ENCODE peak calls at places on chromosomes 7 and 10, in ten cellular contexts. R is OCI-LY7, Y is Peyer's patch, B is uterus, P is GM23248, C is psoas muscle, H is thoracic aorta, E is H7, D is BE2C, X is epithelial cell of proximal tubule. N is an unnamed sample.

GRCh38 chr10:59823111-59823510 is 69.9 kb upstream of the MRLN start:
- DNase-seq in R (no peak), Y (no peak), B (no peak), P (no peak), C (no peak), H (no peak), E (no peak), D (no peak), X (no peak), N (no peak)

GRCh38 chr7:125599387-125599786 is 669.8 kb upstream of the POT1 start:
- DNase-seq in R (no peak), Y (no peak), B (no peak), P (no peak), C (no peak), H (no peak), E (no peak), D (no peak), X (no peak), N (no peak)

GRCh38 chr10:133140417-133141143 is 19.4 kb upstream of the KNDC1 start:
- DNase-seq in R (no peak), Y (peak), B (peak), P (no peak), C (no peak), H (no peak), E (peak), D (no peak), X (no peak), N (no peak)

GRCh38 chr7:99396914-99397631 is 11.3 kb downstream of the PDAP1 start:
- DNase-seq in R (no peak), Y (no peak), B (no peak), P (no peak), C (no peak), H (no peak), E (peak), D (no peak), X (no peak), N (no peak)

GRCh38 chr7:33895025-33895804 is 10.1 kb upstream of the BMPER start:
- DNase-seq in R (peak), Y (peak), B (peak), P (peak), C (peak), H (peak), E (peak), D (peak), X (no peak), N (peak)

GRCh38 chr7:101746311-101746710 is 71.1 kb upstream of the CUX1 start:
- DNase-seq in R (peak), Y (no peak), B (no peak), P (no peak), C (no peak), H (no peak), E (no peak), D (no peak), X (no peak), N (no peak)

GRCh38 chr10:112811741-112812551 is 138.1 kb upstream of the TCF7L2 start:
- DNase-seq in R (no peak), Y (peak), B (no peak), P (peak), C (no peak), H (peak), E (peak), D (no peak), X (peak), N (no peak)

GRCh38 chr7:108282427-108282996 is 152.4 kb upstream of the LAMB4 start:
- DNase-seq in R (no peak), Y (no peak), B (no peak), P (no peak), C (no peak), H (no peak), E (no peak), D (peak), X (no peak), N (no peak)

GRCh38 chr10:35739998-35740397 is 97.9 kb upstream of the FZD8 start:
- DNase-seq in R (no peak), Y (no peak), B (no peak), P (peak), C (no peak), H (no peak), E (no peak), D (no peak), X (peak), N (no peak)

GRCh38 chr7:22043367-22043766 is 97.7 kb upstream of the CDCA7L start:
- DNase-seq in R (no peak), Y (no peak), B (no peak), P (peak), C (no peak), H (no peak), E (no peak), D (no peak), X (no peak), N (no peak)

GRCh38 chr10:79308016-79308415 is 39.3 kb upstream of the PPIF start:
- DNase-seq in R (no peak), Y (no peak), B (no peak), P (no peak), C (peak), H (no peak), E (no peak), D (no peak), X (no peak), N (peak)

GRCh38 chr7:43465581-43466554 is 117.0 kb upstream of the STK17A start:
- DNase-seq in R (no peak), Y (no peak), B (no peak), P (peak), C (no peak), H (no peak), E (no peak), D (no peak), X (no peak), N (no peak)

GRCh38 chr10:21396889-21397288 is 128.6 kb downstream of the SKIDA1 start:
- DNase-seq in R (no peak), Y (no peak), B (no peak), P (no peak), C (no peak), H (no peak), E (no peak), D (no peak), X (no peak), N (no peak)

GRCh38 chr7:112937651-112938390 is 147.6 kb upstream of the TMEM168 start:
- DNase-seq in R (no peak), Y (no peak), B (no peak), P (peak), C (no peak), H (no peak), E (no peak), D (no peak), X (no peak), N (no peak)

GRCh38 chr10:25556457-25556856 is 377.6 kb upstream of the MYO3A start:
- DNase-seq in R (no peak), Y (no peak), B (no peak), P (peak), C (no peak), H (no peak), E (no peak), D (no peak), X (peak), N (no peak)

GRCh38 chr7:100682228-100682741 is 8.7 kb downstream of the GNB2 start:
- DNase-seq in R (no peak), Y (no peak), B (peak), P (peak), C (no peak), H (no peak), E (peak), D (no peak), X (no peak), N (no peak)

GRCh38 chr7:96784597-96784996 is 75.0 kb upstream of the SEM1 start:
- DNase-seq in R (no peak), Y (no peak), B (no peak), P (no peak), C (no peak), H (no peak), E (no peak), D (no peak), X (no peak), N (no peak)

GRCh38 chr10:93821051-93821772 is 63.5 kb downstream of the LGI1 start:
- DNase-seq in R (peak), Y (no peak), B (no peak), P (peak), C (no peak), H (no peak), E (peak), D (no peak), X (no peak), N (no peak)

GRCh38 chr7:100691676-100692577 is 2.1 kb downstream of the GIGYF1 start:
- DNase-seq in R (peak), Y (peak), B (peak), P (peak), C (peak), H (no peak), E (peak), D (peak), X (no peak), N (peak)

GRCh38 chr7:77455334-77455733 is 39.2 kb upstream of the GSAP start:
- DNase-seq in R (no peak), Y (no peak), B (no peak), P (peak), C (peak), H (no peak), E (no peak), D (no peak), X (no peak), N (peak)

GRCh38 chr10:124375353-124375614 is 43.4 kb downstream of the OAT start:
- DNase-seq in R (no peak), Y (no peak), B (no peak), P (no peak), C (no peak), H (no peak), E (no peak), D (no peak), X (no peak), N (no peak)

GRCh38 chr10:88974012-88974411 is 16.6 kb upstream of the FAS start:
- DNase-seq in R (no peak), Y (no peak), B (no peak), P (peak), C (no peak), H (no peak), E (no peak), D (no peak), X (no peak), N (no peak)

GRCh38 chr10:77638766-77639101 is 1.1 kb upstream of the KCNMA1 start:
- DNase-seq in R (no peak), Y (no peak), B (no peak), P (no peak), C (no peak), H (no peak), E (no peak), D (no peak), X (no peak), N (no peak)

GRCh38 chr10:77637986-77638765 is 568 bp upstream of the KCNMA1 start:
- DNase-seq in R (no peak), Y (no peak), B (peak), P (peak), C (peak), H (no peak), E (peak), D (peak), X (no peak), N (no peak)

GRCh38 chr10:77636286-77636966 is 1.2 kb downstream of the KCNMA1 start:
- DNase-seq in R (no peak), Y (no peak), B (no peak), P (peak), C (no peak), H (no peak), E (peak), D (no peak), X (no peak), N (no peak)

GRCh38 chr10:77636967-77637473 is 588 bp downstream of the KCNMA1 start:
- DNase-seq in R (no peak), Y (no peak), B (no peak), P (peak), C (peak), H (no peak), E (peak), D (peak), X (no peak), N (no peak)

DNA sequence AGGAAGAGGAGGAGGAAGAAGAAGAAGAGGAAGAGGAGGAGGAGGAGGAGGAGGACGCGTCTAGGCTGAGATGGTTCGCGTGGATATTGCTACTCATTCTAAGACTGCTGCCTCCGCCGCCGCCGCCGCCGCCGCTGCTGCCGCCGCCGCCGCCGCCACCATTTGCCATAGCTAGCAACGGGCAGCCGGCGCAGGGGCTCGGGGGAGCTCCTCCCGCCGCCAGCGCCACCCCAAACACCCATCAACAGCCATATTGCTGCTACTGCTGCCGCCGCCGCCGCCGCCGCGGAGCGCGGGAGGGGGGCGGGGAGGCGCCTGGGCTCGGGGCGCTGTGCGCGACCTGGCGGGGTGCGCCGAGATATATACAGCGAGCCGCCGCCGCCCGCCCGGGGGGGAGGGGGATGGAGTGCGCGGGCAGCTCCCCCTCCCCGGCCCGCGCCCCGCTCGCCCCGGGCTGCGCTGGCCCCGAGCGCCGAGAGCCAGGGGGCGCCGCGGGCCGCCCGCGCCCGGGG is at the start of gene KCNMA1:
- DNase-seq in R (no peak), Y (no peak), B (peak), P (peak), C (peak), H (no peak), E (peak), D (peak), X (no peak), N (no peak)
- H3K4me3 ChIP-seq in R (no peak), Y (peak), B (peak), P (peak), C (peak), H (peak), E (peak), D (peak), X (peak), N (peak)

DNA sequence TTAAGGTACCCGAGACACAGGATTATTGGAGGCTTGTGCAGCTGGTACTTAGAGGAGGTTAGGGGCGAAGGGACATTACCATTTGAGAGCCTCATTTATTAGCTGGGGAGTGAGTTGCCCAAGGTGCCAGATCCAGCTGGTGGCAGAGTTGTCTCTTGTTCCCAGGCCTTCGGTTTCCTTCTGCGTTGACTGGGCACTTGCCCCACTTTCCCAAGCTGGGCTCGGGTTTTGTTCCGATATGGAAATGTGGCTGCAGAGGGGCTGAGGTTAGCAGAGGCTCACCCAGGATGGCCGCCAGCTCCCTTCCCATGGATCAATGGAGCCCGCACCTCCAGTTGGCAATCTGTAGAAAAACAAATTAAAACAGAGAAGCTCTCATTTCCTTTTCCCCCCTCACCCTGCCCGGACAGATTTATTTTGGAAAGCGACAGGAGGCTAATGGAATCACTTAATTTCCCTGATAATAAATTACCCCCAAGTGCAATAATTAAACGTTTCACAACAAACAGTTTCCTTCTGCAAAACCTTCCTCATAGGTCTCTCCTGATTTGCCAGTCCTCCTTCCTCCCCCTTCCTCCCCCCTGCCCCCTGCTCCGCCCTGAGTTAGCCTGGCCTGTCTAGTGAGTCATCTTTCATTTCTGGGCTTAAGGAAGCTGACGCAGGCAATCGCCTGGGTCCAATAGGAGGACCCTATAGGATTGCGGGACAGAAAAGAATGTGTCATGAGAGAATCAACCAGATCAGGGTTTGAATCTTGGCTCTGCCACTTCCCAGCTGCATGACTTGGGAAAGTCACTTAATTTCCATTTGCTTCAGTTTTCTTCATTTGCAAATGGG is 51.7 kb downstream of the ADRA2A start:
- DNase-seq in R (no peak), Y (no peak), B (no peak), P (peak), C (peak), H (no peak), E (no peak), D (peak), X (peak), N (no peak)
- H3K4me3 ChIP-seq in R (no peak), Y (no peak), B (no peak), P (no peak), C (peak), H (no peak), E (no peak), D (no peak), X (no peak), N (no peak)

GRCh38 chr7:105875505-105875904 is 894 bp downstream of the ATXN7L1 start:
- DNase-seq in R (no peak), Y (no peak), B (no peak), P (peak), C (no peak), H (no peak), E (no peak), D (no peak), X (no peak), N (no peak)

GRCh38 chr7:105871142-105871541 is 5.3 kb downstream of the ATXN7L1 start:
- DNase-seq in R (no peak), Y (no peak), B (no peak), P (no peak), C (no peak), H (no peak), E (no peak), D (no peak), X (no peak), N (no peak)

GRCh38 chr7:105876091-105876963 is at the start of gene ATXN7L1:
- DNase-seq in R (peak), Y (peak), B (peak), P (peak), C (peak), H (peak), E (peak), D (peak), X (peak), N (peak)

GRCh38 chr7:105876964-105877601 is 684 bp upstream of the ATXN7L1 start:
- DNase-seq in R (no peak), Y (peak), B (peak), P (peak), C (peak), H (no peak), E (peak), D (peak), X (peak), N (peak)

DNA sequence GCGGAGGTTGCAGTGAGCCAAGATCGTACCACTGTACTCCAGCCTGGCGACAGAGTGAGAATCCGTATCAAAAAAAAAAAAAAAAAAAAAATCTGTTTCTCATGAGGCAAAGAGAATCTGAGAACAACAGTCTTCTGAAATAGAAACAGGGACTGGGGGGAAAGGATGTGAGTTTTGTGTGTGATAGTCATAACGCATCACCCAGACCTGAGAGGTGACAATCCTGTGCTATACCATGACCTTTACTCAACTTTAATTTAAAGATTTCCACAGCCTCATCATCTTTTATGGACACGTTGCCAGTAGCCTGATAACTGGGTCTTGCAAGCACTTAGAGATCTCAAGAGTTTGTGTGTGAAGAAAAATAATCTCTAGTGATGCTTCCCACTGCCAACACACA is 2.3 kb downstream of the ATXN7L1 start:
- DNase-seq in R (no peak), Y (no peak), B (no peak), P (no peak), C (no peak), H (no peak), E (no peak), D (no peak), X (no peak), N (no peak)
- H3K4me3 ChIP-seq in R (no peak), Y (no peak), B (no peak), P (no peak), C (no peak), H (no peak), E (no peak), D (no peak), X (no peak), N (no peak)

GRCh38 chr10:129955591-129956284 is 8.3 kb downstream of the EBF3 start:
- DNase-seq in R (no peak), Y (no peak), B (no peak), P (no peak), C (no peak), H (no peak), E (peak), D (no peak), X (peak), N (no peak)

GRCh38 chr10:129956285-129956649 is 7.8 kb downstream of the EBF3 start:
- DNase-seq in R (no peak), Y (no peak), B (no peak), P (no peak), C (no peak), H (no peak), E (peak), D (no peak), X (no peak), N (no peak)

GRCh38 chr10:129958118-129958685 is 5.9 kb downstream of the EBF3 start:
- DNase-seq in R (no peak), Y (no peak), B (no peak), P (no peak), C (no peak), H (no peak), E (no peak), D (no peak), X (no peak), N (no peak)

GRCh38 chr10:129958686-129959543 is 5.2 kb downstream of the EBF3 start:
- DNase-seq in R (no peak), Y (no peak), B (no peak), P (no peak), C (peak), H (no peak), E (peak), D (no peak), X (no peak), N (no peak)

DNA sequence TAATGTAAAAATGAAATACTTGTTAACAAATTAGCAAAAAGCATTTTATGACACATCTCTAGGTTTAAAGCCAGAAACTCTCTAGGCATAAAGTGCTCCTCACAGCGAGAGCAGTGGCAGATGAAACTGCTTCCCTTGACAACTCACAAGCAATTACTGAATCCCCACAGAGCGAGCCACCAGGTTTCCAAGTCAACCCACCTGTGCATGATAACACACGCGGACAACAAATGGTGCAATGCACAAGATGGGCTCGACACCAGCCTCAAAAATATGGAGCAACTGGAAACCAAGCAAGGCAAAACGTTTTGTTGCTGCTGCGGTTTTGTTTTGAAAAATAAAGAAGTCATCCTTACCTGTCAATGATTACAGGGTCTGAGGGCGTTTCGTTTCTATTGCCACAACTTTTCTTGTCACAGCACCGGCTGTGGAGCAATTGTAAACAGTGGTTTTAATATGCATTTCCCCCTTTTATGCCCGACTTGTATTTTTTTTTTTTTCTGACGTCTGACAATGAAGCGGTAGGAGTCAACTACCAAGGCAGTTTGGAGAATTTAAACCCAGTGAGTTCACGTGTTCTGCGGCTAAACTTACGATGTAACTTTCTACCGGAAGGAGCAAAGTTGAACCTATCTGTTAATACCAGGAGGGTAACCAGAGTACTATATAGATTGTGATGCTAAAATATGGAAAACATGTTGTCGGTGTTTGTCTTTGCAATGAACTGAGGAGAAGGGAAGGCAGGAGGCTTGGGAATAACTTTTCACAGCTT is 7.0 kb downstream of the EBF3 start:
- DNase-seq in R (no peak), Y (no peak), B (no peak), P (no peak), C (no peak), H (no peak), E (peak), D (no peak), X (no peak), N (no peak)
- H3K4me3 ChIP-seq in R (no peak), Y (no peak), B (no peak), P (no peak), C (peak), H (no peak), E (no peak), D (no peak), X (no peak), N (peak)